ENCODE peak calls at places on chromosome 3, in nine cellular contexts. T is IMR-90, J is fibroblast of lung, N is GM23248, I is psoas muscle, A is tibial nerve, G is heart right ventricle, F is sigmoid colon, B is hepatocyte. Q is an unnamed sample. For H3K4me1 and H3K9me3, the result is how much of the 10 kb centered on the place peaks cover.

GRCh38 chr3:133211449-133211848 is 173.3 kb downstream of the TMEM108 start:
- DNase-seq in A (no peak), B (no peak), N (no peak), I (no peak), T (no peak), J (no peak), G (peak), F (no peak), Q (no peak)

GRCh38 chr3:169026543-169027181 is 636.9 kb downstream of the MECOM start:
- DNase-seq in G (no peak), F (no peak), B (no peak), T (peak), J (peak), N (peak), I (no peak), A (no peak), Q (no peak)

GRCh38 chr3:4794331-4794730 is 184.9 kb upstream of the BHLHE40 start:
- DNase-seq in G (no peak), F (no peak), T (no peak), J (no peak), A (no peak), I (no peak), B (no peak), N (no peak), Q (no peak)

GRCh38 chr3:20121088-20121487 is 64.9 kb downstream of the SGO1 start:
- DNase-seq in I (no peak), J (no peak), B (no peak), A (no peak), G (no peak), F (no peak), T (peak), N (no peak), Q (no peak)

GRCh38 chr3:114223146-114223545 is 14.2 kb downstream of the ZNF80 start:
- DNase-seq in G (no peak), F (no peak), A (no peak), N (peak), I (no peak), J (no peak), B (no peak), T (no peak), Q (no peak)

GRCh38 chr3:71583569-71584215 is at the start of gene FOXP1:
- DNase-seq in T (peak), F (peak), I (peak), N (peak), G (peak), J (peak), B (peak), A (peak), Q (peak)

GRCh38 chr3:170002829-170003228 is 35.0 kb upstream of the GPR160 start:
- DNase-seq in G (no peak), T (no peak), J (no peak), I (no peak), N (no peak), F (no peak), B (no peak), A (no peak), Q (no peak)

GRCh38 chr3:8954938-8955763 is 8.1 kb downstream of the RAD18 start:
- DNase-seq in T (peak), G (no peak), I (no peak), F (no peak), N (peak), J (no peak), A (no peak), B (no peak), Q (no peak)

GRCh38 chr3:166190360-166190759 is 353.1 kb upstream of the BCHE start:
- DNase-seq in I (no peak), T (peak), B (peak), J (peak), G (no peak), F (no peak), A (no peak), N (no peak), Q (no peak)

GRCh38 chr3:72892870-72893269 is 5.0 kb downstream of the GXYLT2 start:
- DNase-seq in G (no peak), N (no peak), I (no peak), T (no peak), B (no peak), J (no peak), F (no peak), A (no peak), Q (no peak)

GRCh38 chr3:106794442-106794841 is 582.8 kb upstream of the CCDC54 start:
- DNase-seq in B (no peak), F (no peak), I (no peak), J (no peak), A (no peak), G (no peak), N (no peak), T (peak), Q (no peak)

GRCh38 chr3:112394008-112394616 is 61.2 kb downstream of the CD200 start:
- DNase-seq in N (peak), G (no peak), A (no peak), T (peak), I (no peak), F (peak), J (peak), B (no peak), Q (no peak)

GRCh38 chr3:123194552-123194951 is 7.2 kb upstream of the SEC22A start:
- DNase-seq in F (no peak), N (no peak), A (no peak), I (no peak), B (peak), T (peak), J (peak), G (peak), Q (no peak)

GRCh38 chr3:41418961-41419691 is 219.8 kb downstream of the CTNNB1 start:
- DNase-seq in B (no peak), J (peak), G (no peak), T (peak), A (no peak), I (no peak), N (peak), F (no peak), Q (no peak)

GRCh38 chr3:114405202-114405601 is 111.4 kb downstream of the TIGIT start:
- DNase-seq in G (no peak), T (no peak), A (no peak), J (no peak), N (no peak), B (no peak), I (no peak), F (no peak), Q (no peak)

GRCh38 chr3:193680220-193680619 is 87.2 kb downstream of the OPA1 start:
- DNase-seq in F (no peak), B (no peak), N (peak), G (no peak), J (peak), I (no peak), A (no peak), T (peak), Q (no peak)

GRCh38 chr3:46238386-46238785 is 3.9 kb upstream of the CCR3 start:
- DNase-seq in G (no peak), B (no peak), A (no peak), I (no peak), N (no peak), T (no peak), F (no peak), J (no peak), Q (no peak)

GRCh38 chr3:29513236-29513635 is 232.4 kb downstream of the RBMS3 start:
- DNase-seq in J (no peak), G (peak), N (peak), B (no peak), I (no peak), F (peak), A (no peak), T (peak), Q (peak)

DNA sequence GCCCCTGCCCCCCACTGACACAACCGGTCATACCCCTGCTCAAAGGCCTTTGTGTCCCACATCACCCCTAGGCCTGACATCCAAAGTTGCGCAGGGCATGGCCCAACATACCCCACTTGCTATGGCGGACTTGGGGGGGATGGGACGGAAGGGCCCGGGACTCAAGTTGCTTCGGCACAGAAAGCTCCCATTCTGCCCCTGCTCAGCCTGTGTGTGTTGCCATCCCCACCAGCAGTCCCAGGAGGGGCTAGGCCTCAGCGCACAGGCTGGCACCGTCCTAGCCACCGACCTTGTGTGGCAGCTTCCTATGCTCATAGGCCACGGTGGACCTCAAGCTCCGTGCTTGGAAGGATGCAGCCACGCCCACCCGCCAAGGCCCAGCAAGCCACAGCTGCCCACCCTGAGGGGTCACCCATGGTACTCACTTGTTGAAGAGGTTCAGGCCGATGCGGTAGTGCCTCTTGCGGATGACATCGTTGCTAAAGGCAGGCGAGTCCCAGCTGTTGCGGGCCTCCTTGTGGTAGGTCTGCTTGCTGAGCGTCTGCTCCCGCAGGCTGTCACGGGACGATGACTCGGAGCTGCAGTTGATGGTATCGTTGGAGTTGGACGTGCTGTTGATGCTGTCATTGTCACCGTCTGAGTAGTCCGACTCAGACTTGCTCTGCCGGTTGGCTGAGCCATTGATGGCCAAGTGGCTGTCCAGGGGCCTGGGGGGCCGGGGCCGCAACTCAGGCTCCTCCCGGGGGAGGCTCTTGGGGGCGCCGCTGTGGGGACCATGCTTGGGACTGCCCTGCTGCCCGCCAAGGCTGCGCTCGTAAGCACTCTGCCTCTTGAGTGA is 93.9 kb upstream of the RPL32 start:
- DNase-seq in G (no peak), N (no peak), T (no peak), A (no peak), B (no peak), J (no peak), I (no peak), F (no peak), Q (no peak)
- H3K4me1 ChIP-seq in G (half or more), N (under half), T (under half), A (half or more), B (under half), J (under half), I (half or more), F (under half), Q (under half)

GRCh38 chr3:119122350-119122749 is 23.6 kb upstream of the TEX55 start:
- DNase-seq in B (no peak), N (no peak), F (no peak), J (no peak), G (no peak), I (no peak), T (no peak), A (no peak), Q (no peak)

GRCh38 chr3:119125742-119126507 is 20.0 kb upstream of the TEX55 start:
- DNase-seq in T (no peak), A (no peak), J (no peak), I (no peak), B (no peak), G (no peak), F (no peak), N (no peak), Q (no peak)

DNA sequence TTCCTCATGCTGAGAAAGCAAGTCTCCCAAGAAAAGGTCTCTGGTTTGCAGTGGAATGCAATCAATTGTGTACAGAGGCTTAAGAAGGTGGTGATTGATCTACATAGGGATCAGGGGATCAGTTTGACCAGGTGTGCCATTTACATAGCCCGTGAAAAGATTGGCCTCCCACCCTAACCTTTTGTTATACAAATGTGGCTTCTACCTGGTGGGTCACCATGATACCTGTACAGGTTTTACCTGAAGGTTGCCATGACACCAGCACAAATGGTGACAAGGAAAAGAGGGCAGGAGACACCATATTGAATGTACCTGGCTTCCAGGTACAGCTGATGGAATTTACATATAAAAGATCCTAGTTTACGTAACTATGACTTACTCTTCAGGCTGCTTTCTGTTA is 25.5 kb upstream of the TEX55 start:
- DNase-seq in T (no peak), B (no peak), G (no peak), I (no peak), J (no peak), N (no peak), A (no peak), F (no peak), Q (no peak)
- H3K9me3 ChIP-seq in T (under half), B (under half), G (under half), I (under half), J (under half), N (under half), A (under half), F (under half), Q (under half)

GRCh38 chr3:124322966-124323365 is 331.0 kb upstream of the ROPN1 start:
- DNase-seq in A (no peak), F (no peak), B (no peak), G (no peak), N (no peak), T (peak), I (no peak), J (peak), Q (no peak)
- H3K4me1 ChIP-seq in A (under half), F (under half), B (under half), G (under half), N (under half), T (under half), I (under half), J (under half), Q (under half)

GRCh38 chr3:52733256-52733891 is 27.5 kb downstream of the SPCS1 start:
- DNase-seq in F (no peak), G (no peak), I (no peak), B (no peak), J (no peak), T (no peak), A (no peak), N (no peak), Q (no peak)

GRCh38 chr3:52731590-52731989 is 25.7 kb downstream of the SPCS1 start:
- DNase-seq in T (no peak), G (no peak), F (no peak), I (no peak), N (no peak), J (no peak), B (no peak), A (no peak), Q (no peak)

DNA sequence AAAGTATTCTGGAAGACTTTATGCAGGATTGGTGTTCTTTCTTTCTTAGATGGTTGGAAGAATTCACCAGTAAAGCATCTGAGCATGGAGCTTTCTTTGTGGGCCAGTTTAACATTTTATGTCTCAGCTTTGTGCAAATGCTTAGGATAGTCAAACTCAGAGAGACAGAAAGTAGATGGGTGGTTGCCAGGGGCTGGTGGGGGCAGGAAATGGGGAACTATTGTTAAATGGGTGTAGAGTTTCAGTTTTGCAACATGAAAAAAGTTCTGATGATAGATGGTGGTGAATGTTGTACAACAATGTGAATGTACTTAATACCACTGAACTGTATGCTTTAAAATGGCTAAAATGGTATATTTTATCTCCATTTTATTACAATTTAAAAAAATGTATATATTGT is 24.8 kb downstream of the SPCS1 start:
- DNase-seq in A (no peak), B (no peak), J (peak), F (no peak), N (no peak), T (no peak), I (no peak), G (no peak), Q (no peak)
- H3K9me3 ChIP-seq in A (under half), B (under half), J (under half), F (under half), N (under half), T (under half), I (under half), G (under half), Q (under half)

GRCh38 chr3:191268737-191269136 is 60.5 kb upstream of the CCDC50 start:
- DNase-seq in F (no peak), G (no peak), I (no peak), N (no peak), T (no peak), A (no peak), B (no peak), J (no peak), Q (no peak)
- H3K4me1 ChIP-seq in F (under half), G (under half), I (under half), N (under half), T (under half), A (under half), B (under half), J (under half), Q (under half)

Q was measured in right cardiac atrium.